ENCODE peak calls at places on chromosomes 3 and 15, in nine cellular contexts. One of them, this sample, is unnamed.
A peak's percentile ranks its signal among the peaks of the same experiment; 100 is the strongest.

GRCh38 chr15:72521682-72522081 is 47.6 kb downstream of the ARIH1 start:
- DNase-seq in fibroblast of lung: peak; percentile 43
- DNase-seq in stomach: no peak
- DNase-seq in HCT116: no peak
- DNase-seq in tibial artery: no peak
- DNase-seq in A549: no peak
- DNase-seq in cardiac muscle cell: no peak
- DNase-seq in psoas muscle: no peak
- DNase-seq in PC-9: no peak
- DNase-seq in this sample: no peak

GRCh38 chr3:64530434-64531049 is 157.3 kb downstream of the ADAMTS9 start:
- DNase-seq in A549: peak; percentile 36
- DNase-seq in fibroblast of lung: peak; percentile 39
- DNase-seq in cardiac muscle cell: peak; percentile 64
- DNase-seq in HCT116: peak; percentile 21
- DNase-seq in PC-9: peak; percentile 47
- DNase-seq in stomach: peak; percentile 67
- DNase-seq in psoas muscle: no peak
- DNase-seq in tibial artery: peak; percentile 77
- DNase-seq in this sample: peak; percentile 71

GRCh38 chr15:94174399-94174802 is 57.0 kb upstream of the MCTP2 start:
- DNase-seq in HCT116: no peak
- DNase-seq in tibial artery: no peak
- DNase-seq in A549: no peak
- DNase-seq in fibroblast of lung: peak; percentile 65
- DNase-seq in psoas muscle: no peak
- DNase-seq in cardiac muscle cell: no peak
- DNase-seq in PC-9: no peak
- DNase-seq in stomach: no peak
- DNase-seq in this sample: no peak

GRCh38 chr3:186643493-186643892 is 3.3 kb downstream of the FETUB start:
- DNase-seq in psoas muscle: no peak
- DNase-seq in tibial artery: no peak
- DNase-seq in cardiac muscle cell: no peak
- DNase-seq in fibroblast of lung: no peak
- DNase-seq in A549: no peak
- DNase-seq in stomach: no peak
- DNase-seq in HCT116: no peak
- DNase-seq in PC-9: no peak
- DNase-seq in this sample: no peak

GRCh38 chr3:195352895-195353488 is 82.0 kb upstream of the XXYLT1 start:
- DNase-seq in cardiac muscle cell: no peak
- DNase-seq in tibial artery: no peak
- DNase-seq in fibroblast of lung: peak; percentile 66
- DNase-seq in PC-9: peak; percentile 65
- DNase-seq in HCT116: peak; percentile 77
- DNase-seq in A549: no peak
- DNase-seq in stomach: no peak
- DNase-seq in psoas muscle: no peak
- DNase-seq in this sample: no peak

GRCh38 chr15:92579486-92579885 is 76.1 kb downstream of the FAM174B start:
- DNase-seq in stomach: no peak
- DNase-seq in fibroblast of lung: no peak
- DNase-seq in HCT116: no peak
- DNase-seq in A549: no peak
- DNase-seq in cardiac muscle cell: no peak
- DNase-seq in tibial artery: no peak
- DNase-seq in PC-9: no peak
- DNase-seq in psoas muscle: no peak
- DNase-seq in this sample: no peak

GRCh38 chr15:58314593-58315216 is 117.1 kb upstream of the LIPC start:
- DNase-seq in A549: no peak
- DNase-seq in cardiac muscle cell: no peak
- DNase-seq in PC-9: no peak
- DNase-seq in stomach: no peak
- DNase-seq in fibroblast of lung: no peak
- DNase-seq in psoas muscle: no peak
- DNase-seq in tibial artery: no peak
- DNase-seq in HCT116: no peak
- DNase-seq in this sample: no peak

GRCh38 chr3:129312021-129312639 is 33.5 kb downstream of the HMCES start:
- DNase-seq in HCT116: no peak
- DNase-seq in fibroblast of lung: no peak
- DNase-seq in PC-9: no peak
- DNase-seq in stomach: no peak
- DNase-seq in A549: no peak
- DNase-seq in tibial artery: peak; percentile 46
- DNase-seq in psoas muscle: no peak
- DNase-seq in cardiac muscle cell: no peak
- DNase-seq in this sample: no peak

GRCh38 chr3:177341766-177342165 is 144.5 kb upstream of the TBL1XR1 start:
- DNase-seq in stomach: no peak
- DNase-seq in psoas muscle: no peak
- DNase-seq in A549: no peak
- DNase-seq in HCT116: no peak
- DNase-seq in PC-9: no peak
- DNase-seq in fibroblast of lung: no peak
- DNase-seq in cardiac muscle cell: no peak
- DNase-seq in tibial artery: no peak
- DNase-seq in this sample: no peak

GRCh38 chr3:56154297-56154696 is 314.0 kb downstream of the ERC2 start:
- DNase-seq in PC-9: no peak
- DNase-seq in cardiac muscle cell: no peak
- DNase-seq in fibroblast of lung: no peak
- DNase-seq in stomach: no peak
- DNase-seq in tibial artery: no peak
- DNase-seq in A549: no peak
- DNase-seq in psoas muscle: no peak
- DNase-seq in HCT116: no peak
- DNase-seq in this sample: no peak

GRCh38 chr3:87260270-87260669 is 16.1 kb downstream of the POU1F1 start:
- DNase-seq in tibial artery: no peak
- DNase-seq in A549: peak; percentile 28
- DNase-seq in cardiac muscle cell: peak; percentile 67
- DNase-seq in PC-9: peak; percentile 50
- DNase-seq in psoas muscle: no peak
- DNase-seq in HCT116: peak; percentile 44
- DNase-seq in fibroblast of lung: peak; percentile 46
- DNase-seq in stomach: peak; percentile 38
- DNase-seq in this sample: peak; percentile 49
- TF ChIP-seq CTCF in tibial artery: peak; percentile 51
- TF ChIP-seq CTCF in A549: peak; percentile 78
- TF ChIP-seq CTCF in cardiac muscle cell: peak; percentile 77
- TF ChIP-seq CTCF in PC-9: peak; percentile 84
- TF ChIP-seq CTCF in psoas muscle: peak; percentile 52
- TF ChIP-seq CTCF in HCT116: peak; percentile 72
- TF ChIP-seq CTCF in fibroblast of lung: peak; percentile 62
- TF ChIP-seq CTCF in stomach: peak; percentile 27
- TF ChIP-seq CTCF in this sample: peak; percentile 59

DNA sequence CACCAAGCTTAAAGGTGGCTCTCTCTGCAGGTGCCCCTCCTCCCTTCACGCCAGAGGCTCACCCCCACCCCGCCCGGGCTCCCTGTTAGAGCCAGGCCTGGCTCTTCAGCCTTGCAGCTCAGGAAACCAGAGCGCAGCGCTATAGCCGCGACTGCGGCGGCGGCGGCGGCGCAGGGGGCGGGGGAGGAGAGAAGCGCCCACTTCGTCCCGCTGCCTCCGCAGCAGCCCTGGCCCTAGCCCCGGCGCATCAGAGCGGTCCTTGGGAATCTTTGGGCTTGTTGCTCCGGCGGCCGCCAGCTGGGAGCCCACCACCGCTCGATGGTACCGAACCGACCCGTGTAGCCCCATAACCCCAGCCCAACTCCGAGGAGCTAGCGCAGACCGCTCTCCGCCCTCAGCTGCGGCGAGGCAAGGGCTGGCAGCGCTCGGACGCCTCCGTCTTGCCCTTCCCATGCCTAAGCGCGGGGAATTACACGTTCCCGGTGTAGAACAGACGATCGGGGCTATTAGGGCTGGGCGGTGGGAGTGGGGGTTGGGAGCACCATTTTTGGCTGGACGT is 1.2 kb downstream of the RASGRF1 start:
- DNase-seq in stomach: no peak
- DNase-seq in tibial artery: no peak
- DNase-seq in psoas muscle: no peak
- DNase-seq in cardiac muscle cell: peak; percentile 44
- DNase-seq in fibroblast of lung: no peak
- DNase-seq in PC-9: no peak
- DNase-seq in HCT116: no peak
- DNase-seq in A549: no peak
- DNase-seq in this sample: no peak
- H3K4me1 ChIP-seq in stomach: peaks cover 26% of the 10 kb centered on the region
- H3K4me1 ChIP-seq in tibial artery: peaks cover 26% of the 10 kb centered on the region
- H3K4me1 ChIP-seq in psoas muscle: no peaks in the 10 kb centered on the region
- H3K4me1 ChIP-seq in cardiac muscle cell: no peaks in the 10 kb centered on the region
- H3K4me1 ChIP-seq in fibroblast of lung: no peaks in the 10 kb centered on the region
- H3K4me1 ChIP-seq in PC-9: no peaks in the 10 kb centered on the region
- H3K4me1 ChIP-seq in HCT116: no peaks in the 10 kb centered on the region
- H3K4me1 ChIP-seq in A549: peaks cover 17% of the 10 kb centered on the region
- H3K4me1 ChIP-seq in this sample: no peaks in the 10 kb centered on the region

GRCh38 chr15:42270551-42270950 is 2.5 kb upstream of the GANC start:
- DNase-seq in tibial artery: no peak
- DNase-seq in psoas muscle: no peak
- DNase-seq in fibroblast of lung: no peak
- DNase-seq in stomach: no peak
- DNase-seq in cardiac muscle cell: no peak
- DNase-seq in A549: no peak
- DNase-seq in HCT116: no peak
- DNase-seq in PC-9: peak; percentile 40
- DNase-seq in this sample: no peak
- H3K4me3 ChIP-seq in tibial artery: no peak overlapping the region
- H3K4me3 ChIP-seq in psoas muscle: no peak overlapping the region
- H3K4me3 ChIP-seq in fibroblast of lung: no peak overlapping the region
- H3K4me3 ChIP-seq in stomach: no peak overlapping the region
- H3K4me3 ChIP-seq in cardiac muscle cell: peak overlapping the region; percentile 76
- H3K4me3 ChIP-seq in A549: no peak overlapping the region
- H3K4me3 ChIP-seq in HCT116: no peak overlapping the region
- H3K4me3 ChIP-seq in PC-9: no peak overlapping the region
- H3K4me3 ChIP-seq in this sample: no peak overlapping the region

DNA sequence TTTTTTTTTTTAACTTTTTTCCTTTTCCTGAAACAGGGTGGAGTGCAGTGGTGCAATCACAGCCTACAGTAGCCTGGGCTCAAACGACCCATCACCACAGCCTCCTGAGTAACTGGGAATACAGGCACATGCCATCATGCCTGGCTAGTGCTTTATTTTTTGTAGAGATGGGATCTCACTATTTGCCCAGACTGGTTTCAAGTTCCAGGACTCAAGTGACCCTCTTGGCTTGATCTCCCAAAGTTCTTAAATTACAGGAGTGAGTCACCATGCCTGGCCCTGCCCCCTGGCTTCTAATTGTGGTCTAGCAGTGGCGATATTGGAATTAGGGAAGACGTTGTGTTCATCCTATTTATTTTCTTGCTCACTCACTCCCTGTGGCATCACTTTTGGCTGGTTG is 1138.4 kb downstream of the SI start:
- DNase-seq in A549: no peak
- DNase-seq in fibroblast of lung: peak; percentile 7
- DNase-seq in HCT116: peak; percentile 54
- DNase-seq in tibial artery: no peak
- DNase-seq in cardiac muscle cell: no peak
- DNase-seq in PC-9: peak; percentile 52
- DNase-seq in psoas muscle: no peak
- DNase-seq in stomach: no peak
- DNase-seq in this sample: no peak
- TF ChIP-seq CTCF in A549: no peak
- TF ChIP-seq CTCF in fibroblast of lung: no peak
- TF ChIP-seq CTCF in HCT116: peak; percentile 42
- TF ChIP-seq CTCF in tibial artery: no peak
- TF ChIP-seq CTCF in cardiac muscle cell: no peak
- TF ChIP-seq CTCF in PC-9: peak; percentile 36
- TF ChIP-seq CTCF in psoas muscle: no peak
- TF ChIP-seq CTCF in stomach: no peak
- TF ChIP-seq CTCF in this sample: no peak

GRCh38 chr3:41485484-41485883 is 286.2 kb downstream of the CTNNB1 start:
- DNase-seq in HCT116: no peak
- DNase-seq in cardiac muscle cell: no peak
- DNase-seq in psoas muscle: no peak
- DNase-seq in stomach: no peak
- DNase-seq in tibial artery: no peak
- DNase-seq in A549: no peak
- DNase-seq in fibroblast of lung: no peak
- DNase-seq in PC-9: no peak
- DNase-seq in this sample: no peak

GRCh38 chr3:41477399-41478014 is 278.2 kb downstream of the CTNNB1 start:
- DNase-seq in PC-9: no peak
- DNase-seq in cardiac muscle cell: no peak
- DNase-seq in HCT116: no peak
- DNase-seq in A549: no peak
- DNase-seq in fibroblast of lung: no peak
- DNase-seq in stomach: no peak
- DNase-seq in tibial artery: no peak
- DNase-seq in psoas muscle: no peak
- DNase-seq in this sample: peak; percentile 38

GRCh38 chr3:41482134-41482533 is 282.8 kb downstream of the CTNNB1 start:
- DNase-seq in A549: no peak
- DNase-seq in psoas muscle: no peak
- DNase-seq in cardiac muscle cell: no peak
- DNase-seq in HCT116: no peak
- DNase-seq in fibroblast of lung: no peak
- DNase-seq in PC-9: no peak
- DNase-seq in stomach: no peak
- DNase-seq in tibial artery: no peak
- DNase-seq in this sample: no peak
- H3K4me1 ChIP-seq in A549: no peaks in the 10 kb centered on the region
- H3K4me1 ChIP-seq in psoas muscle: no peaks in the 10 kb centered on the region
- H3K4me1 ChIP-seq in cardiac muscle cell: no peaks in the 10 kb centered on the region
- H3K4me1 ChIP-seq in HCT116: no peaks in the 10 kb centered on the region
- H3K4me1 ChIP-seq in fibroblast of lung: no peaks in the 10 kb centered on the region
- H3K4me1 ChIP-seq in PC-9: no peaks in the 10 kb centered on the region
- H3K4me1 ChIP-seq in stomach: no peaks in the 10 kb centered on the region
- H3K4me1 ChIP-seq in tibial artery: no peaks in the 10 kb centered on the region
- H3K4me1 ChIP-seq in this sample: no peaks in the 10 kb centered on the region

This sample was measured in Caco-2.